ENCODE peak calls at places on chromosomes 7 and 10, in nine cellular contexts. L, M, O, A, P, Z, U, R and C are unnamed samples.

GRCh38 chr7:139032473-139032872 is 3.4 kb downstream of the ZC3HAV1L start:
- DNase-seq in L (no peak), M (no peak), O (no peak), A (no peak), P (no peak), Z (no peak), U (no peak), R (no peak), C (no peak)

GRCh38 chr7:155444746-155445145 is 13.2 kb upstream of the EN2 start:
- DNase-seq in L (no peak), M (no peak), O (no peak), A (no peak), P (no peak), Z (no peak), U (no peak), R (no peak), C (no peak)

GRCh38 chr7:38630720-38631673 is at the start of gene AMPH:
- DNase-seq in L (no peak), M (peak), O (no peak), A (peak), P (peak), Z (no peak), U (no peak), R (no peak), C (peak)

GRCh38 chr7:143243011-143243410 is 20.2 kb upstream of the GSTK1 start:
- DNase-seq in L (no peak), M (no peak), O (no peak), A (no peak), P (no peak), Z (no peak), U (no peak), R (no peak), C (no peak)

GRCh38 chr10:8498881-8499280 is 444.4 kb downstream of the GATA3 start:
- DNase-seq in L (no peak), M (no peak), O (no peak), A (no peak), P (no peak), Z (no peak), U (no peak), R (no peak), C (no peak)

GRCh38 chr7:676246-676971 is 50.1 kb upstream of the DNAAF5 start:
- DNase-seq in L (no peak), M (no peak), O (no peak), A (no peak), P (no peak), Z (no peak), U (no peak), R (no peak), C (no peak)

GRCh38 chr10:72303424-72304128 is 29.9 kb downstream of the DDIT4 start:
- DNase-seq in L (no peak), M (no peak), O (no peak), A (no peak), P (no peak), Z (no peak), U (no peak), R (no peak), C (no peak)

GRCh38 chr10:129607607-129608006 is 140.6 kb downstream of the MGMT start:
- DNase-seq in L (no peak), M (no peak), O (no peak), A (no peak), P (no peak), Z (no peak), U (no peak), R (no peak), C (no peak)

GRCh38 chr7:54987772-54988171 is 31.0 kb upstream of the EGFR start:
- DNase-seq in L (no peak), M (no peak), O (no peak), A (no peak), P (no peak), Z (no peak), U (no peak), R (no peak), C (no peak)

GRCh38 chr7:110677405-110677804 is 413.5 kb upstream of the LRRN3 start:
- DNase-seq in L (no peak), M (no peak), O (no peak), A (no peak), P (no peak), Z (no peak), U (peak), R (no peak), C (no peak)

GRCh38 chr7:46713868-46714596 is 793.0 kb upstream of the IGFBP3 start:
- DNase-seq in L (no peak), M (no peak), O (no peak), A (no peak), P (no peak), Z (no peak), U (no peak), R (no peak), C (no peak)

GRCh38 chr7:12139421-12139820 is 71.7 kb upstream of the TMEM106B start:
- DNase-seq in L (no peak), M (no peak), O (no peak), A (peak), P (no peak), Z (no peak), U (no peak), R (peak), C (no peak)

GRCh38 chr10:86290933-86291615 is 75.5 kb downstream of the GRID1 start:
- DNase-seq in L (no peak), M (no peak), O (no peak), A (no peak), P (no peak), Z (no peak), U (no peak), R (no peak), C (no peak)

GRCh38 chr7:87474533-87475358 is 734 bp downstream of the ABCB4 start:
- DNase-seq in L (no peak), M (no peak), O (peak), A (peak), P (peak), Z (no peak), U (no peak), R (peak), C (no peak)

GRCh38 chr7:138880881-138881577 is 83.0 kb upstream of the ATP6V0A4 start:
- DNase-seq in L (no peak), M (no peak), O (no peak), A (no peak), P (no peak), Z (peak), U (no peak), R (no peak), C (peak)

GRCh38 chr10:61899663-61899996 is 1.9 kb upstream of the ARID5B start:
- DNase-seq in L (no peak), M (no peak), O (no peak), A (no peak), P (no peak), Z (no peak), U (no peak), R (no peak), C (no peak)

GRCh38 chr7:39527951-39528350 is 38.3 kb upstream of the YAE1 start:
- DNase-seq in L (no peak), M (no peak), O (no peak), A (peak), P (no peak), Z (no peak), U (no peak), R (no peak), C (no peak)

GRCh38 chr7:108158766-108159165 is 28.6 kb upstream of the LAMB4 start:
- DNase-seq in L (no peak), M (no peak), O (no peak), A (peak), P (no peak), Z (no peak), U (no peak), R (no peak), C (no peak)

GRCh38 chr10:35214607-35215020 is 88.0 kb downstream of the CREM start:
- DNase-seq in L (no peak), M (no peak), O (no peak), A (no peak), P (no peak), Z (no peak), U (no peak), R (no peak), C (no peak)